ENCODE peak calls at places on chromosome 16, in four cellular contexts. F is K562, L is HCT116, Q is GM12878. Y is an unnamed sample.

GRCh38 chr16:87317766-87318121 is 552 bp upstream of the C16orf95 start:
- DNase-seq in Q (no peak), L (no peak), F (peak; percentile 76), Y (peak; percentile 54)

GRCh38 chr16:79798416-79799053 is 198.0 kb upstream of the MAF start:
- DNase-seq in F (no peak), L (no peak), Q (no peak), Y (no peak)

GRCh38 chr16:88700636-88701482 is 5.3 kb downstream of the RNF166 start:
- DNase-seq in L (no peak), F (peak; percentile 86), Q (peak; percentile 64), Y (no peak)

GRCh38 chr16:71916397-71916920 is 21.1 kb downstream of the IST1 start:
- DNase-seq in F (no peak), L (no peak), Q (no peak), Y (no peak)

GRCh38 chr16:19595043-19595767 is 39.7 kb downstream of the VPS35L start:
- DNase-seq in L (no peak), F (no peak), Q (no peak), Y (no peak)

GRCh38 chr16:88705746-88706287 is 391 bp downstream of the RNF166 start:
- DNase-seq in Q (no peak), F (no peak), L (no peak), Y (no peak)

GRCh38 chr16:82633964-82634600 is 7.3 kb downstream of the CDH13 start:
- DNase-seq in Q (no peak), L (no peak), F (no peak), Y (no peak)

GRCh38 chr16:19677403-19677802 is 40.6 kb downstream of the KNOP1 start:
- DNase-seq in F (no peak), L (no peak), Q (no peak), Y (no peak)

GRCh38 chr16:84396537-84397008 is 28.2 kb downstream of the ATP2C2 start:
- DNase-seq in L (no peak), F (no peak), Q (no peak), Y (no peak)

GRCh38 chr16:88383401-88384221 is 852 bp downstream of the ZNF469 start:
- DNase-seq in Q (no peak), L (peak; percentile 28), F (no peak), Y (peak; percentile 70)

GRCh38 chr16:81445143-81445922 is 725 bp downstream of the CMIP start:
- DNase-seq in Q (no peak), F (peak; percentile 78), L (no peak), Y (peak; percentile 54)

GRCh38 chr16:29849505-29849904 is 13.5 kb downstream of the CDIPT start:
- DNase-seq in L (no peak), Q (no peak), F (no peak), Y (no peak)

GRCh38 chr16:57773680-57774295 is 28.5 kb downstream of the KIFC3 start:
- DNase-seq in F (no peak), L (no peak), Q (no peak), Y (no peak)

GRCh38 chr16:2364638-2365210 is 24.2 kb upstream of the ABCA3 start:
- DNase-seq in L (no peak), Q (no peak), F (no peak), Y (no peak)

GRCh38 chr16:75044800-75045361 is 46.1 kb downstream of the ZNRF1 start:
- DNase-seq in Q (no peak), F (no peak), L (no peak), Y (no peak)

GRCh38 chr16:3007957-3008748 is 4.6 kb upstream of the CLDN9 start:
- DNase-seq in F (peak; percentile 46), L (no peak), Q (no peak), Y (no peak)

GRCh38 chr16:90035902-90036301 is 16.6 kb upstream of the DBNDD1 start:
- DNase-seq in F (no peak), Q (no peak), L (no peak), Y (no peak)

GRCh38 chr16:28534542-28535373 is 4.0 kb downstream of the NUPR1 start:
- DNase-seq in F (no peak), L (no peak), Q (no peak), Y (no peak)

GRCh38 chr16:77782694-77783093 is 5.7 kb upstream of the VAT1L start:
- DNase-seq in F (no peak), Q (no peak), L (peak; percentile 7), Y (peak; percentile 29)

GRCh38 chr16:17017442-17017841 is 453.3 kb downstream of the XYLT1 start:
- DNase-seq in F (no peak), Q (no peak), L (no peak), Y (no peak)

GRCh38 chr16:46618516-46618915 is 2.7 kb downstream of the SHCBP1 start:
- DNase-seq in F (no peak), L (no peak), Q (no peak), Y (no peak)

GRCh38 chr16:85037721-85038120 is 10.1 kb downstream of the KIAA0513 start:
- DNase-seq in Q (no peak), L (no peak), F (no peak), Y (no peak)

GRCh38 chr16:56614549-56614991 is 6.2 kb downstream of the MT2A start:
- DNase-seq in Q (no peak), F (no peak), L (no peak), Y (no peak)

GRCh38 chr16:2904922-2905240 is 6.8 kb upstream of the FLYWCH1 start:
- DNase-seq in L (no peak), Q (no peak), F (no peak), Y (no peak)

DNA sequence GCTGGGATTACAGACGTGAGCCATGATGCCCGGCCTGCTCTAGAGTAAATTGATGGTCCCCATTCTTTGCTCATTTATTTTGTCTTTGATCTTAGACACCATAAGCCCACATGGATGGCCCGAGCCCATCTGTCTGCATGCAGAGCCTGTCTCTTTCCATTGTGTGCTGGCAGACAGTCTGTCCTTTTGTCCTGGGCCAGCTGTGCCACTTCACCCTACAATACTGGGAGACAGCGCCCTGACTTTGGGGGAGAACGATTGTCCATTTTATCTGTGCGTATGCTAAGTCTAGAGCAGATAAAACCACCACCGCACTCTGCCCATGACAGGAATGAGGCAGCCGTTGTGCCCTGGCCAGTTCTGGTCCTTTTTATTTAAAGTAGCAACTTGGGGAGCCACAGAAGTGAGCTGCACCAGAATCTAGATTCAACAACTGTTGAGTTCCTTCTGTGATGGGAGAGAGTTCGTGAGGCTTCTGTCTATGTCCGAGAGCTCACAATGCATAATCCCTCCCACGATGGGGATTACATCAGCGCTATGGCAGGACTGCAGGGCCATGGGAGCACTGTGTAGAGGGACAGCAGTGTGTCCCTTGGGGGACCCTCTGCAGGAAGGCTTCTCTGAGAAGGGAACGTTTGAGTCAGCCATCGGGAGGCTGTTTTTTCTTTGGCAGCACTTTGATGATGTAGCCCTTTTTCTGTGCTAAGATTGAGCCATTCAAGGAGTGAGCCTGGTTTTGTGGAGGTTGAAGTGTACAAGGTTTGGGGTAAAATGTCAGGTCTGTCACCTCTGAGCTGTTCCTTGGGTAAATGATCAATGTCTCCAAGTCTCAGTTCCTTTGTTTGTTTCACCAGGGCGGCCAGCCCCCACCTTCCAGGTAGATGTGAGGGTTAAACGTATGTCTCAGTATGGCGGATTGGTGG is 13.0 kb downstream of the SNX29 start:
- DNase-seq in F (no peak), Q (no peak), L (no peak), Y (no peak)
- TF ChIP-seq JUND in F (no peak), Q (no peak), L (no peak), Y (no peak)

GRCh38 chr16:51267676-51268075 is 116.6 kb upstream of the SALL1 start:
- DNase-seq in F (no peak), Q (no peak), L (no peak), Y (no peak)

GRCh38 chr16:51262428-51262827 is 111.4 kb upstream of the SALL1 start:
- DNase-seq in L (no peak), F (no peak), Q (no peak), Y (no peak)

GRCh38 chr16:51271156-51271555 is 120.1 kb upstream of the SALL1 start:
- DNase-seq in F (no peak), L (no peak), Q (no peak), Y (no peak)

GRCh38 chr16:51268237-51268636 is 117.2 kb upstream of the SALL1 start:
- DNase-seq in Q (no peak), L (no peak), F (no peak), Y (no peak)
- TF ChIP-seq JUND in Q (no peak), L (no peak), F (no peak), Y (no peak)

GRCh38 chr16:20720251-20720650 is 21.4 kb downstream of the THUMPD1 start:
- DNase-seq in L (no peak), F (no peak), Q (no peak), Y (no peak)
- TF ChIP-seq JUND in L (no peak), F (no peak), Q (no peak), Y (no peak)

GRCh38 chr16:12573730-12574383 is 229.8 kb downstream of the CPPED1 start:
- DNase-seq in F (peak; percentile 87), L (peak; percentile 52), Q (no peak), Y (peak; percentile 31)
- TF ChIP-seq JUND in F (peak; percentile 36), L (no peak), Q (no peak), Y (no peak)

DNA sequence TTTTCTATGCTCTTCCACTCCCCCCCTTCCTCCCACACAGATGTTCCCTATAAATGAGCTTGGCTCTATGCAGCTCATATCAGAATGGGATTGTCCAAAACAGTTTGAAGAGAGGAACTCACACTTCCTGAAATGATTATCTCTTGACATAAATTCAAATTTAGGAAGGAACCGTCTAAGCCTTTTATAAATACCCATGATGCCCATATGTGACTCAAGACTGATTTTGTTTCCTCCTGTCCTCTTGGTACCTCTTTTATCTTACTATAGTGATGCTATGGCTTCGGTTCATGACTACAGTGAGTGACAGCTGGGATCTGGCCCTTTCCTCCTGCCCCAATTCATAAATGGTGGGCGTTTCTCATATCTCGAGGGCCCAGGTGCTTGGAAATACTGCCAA is 16.6 kb upstream of the TERF2 start:
- DNase-seq in L (no peak), F (no peak), Q (no peak), Y (no peak)
- TF ChIP-seq JUND in L (no peak), F (no peak), Q (no peak), Y (no peak)

GRCh38 chr16:53711390-53711789 is 7.4 kb downstream of the FTO start:
- DNase-seq in L (no peak), F (no peak), Q (no peak), Y (no peak)
- TF ChIP-seq JUND in L (no peak), F (no peak), Q (no peak), Y (no peak)

DNA sequence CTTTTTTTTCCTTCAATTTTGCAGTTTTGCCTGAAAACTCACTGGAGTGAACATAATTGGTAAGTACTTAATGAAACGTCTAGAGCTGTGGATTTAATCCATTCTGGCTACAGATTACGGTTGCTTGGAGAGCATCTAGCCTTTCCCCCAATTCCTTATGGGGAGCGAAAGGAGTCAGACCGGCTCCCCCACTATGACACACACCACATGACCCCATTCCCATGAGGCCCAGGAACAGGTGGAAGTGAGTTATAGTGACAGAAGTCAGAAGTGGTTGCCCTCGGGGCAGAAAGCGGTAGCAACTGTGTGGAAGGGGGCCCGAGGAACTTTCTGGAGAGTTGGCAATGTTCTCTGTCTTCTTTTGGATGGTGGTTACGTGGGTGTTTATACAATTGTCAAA is 41.1 kb downstream of the EMP2 start:
- DNase-seq in F (no peak), Q (no peak), L (no peak), Y (no peak)
- TF ChIP-seq JUND in F (no peak), Q (no peak), L (no peak), Y (no peak)

GRCh38 chr16:67528870-67529638 is 425 bp downstream of the RIPOR1 start:
- DNase-seq in F (no peak), L (no peak), Q (no peak), Y (peak; percentile 49)
- TF ChIP-seq JUND in F (no peak), L (no peak), Q (no peak), Y (no peak)

GRCh38 chr16:4358831-4359561 is 7.9 kb upstream of the PAM16 start:
- DNase-seq in L (no peak), Q (no peak), F (peak; percentile 80), Y (peak; percentile 58)
- TF ChIP-seq JUND in L (no peak), Q (no peak), F (no peak), Y (no peak)

GRCh38 chr16:62213763-62214162 is 177.5 kb upstream of the CDH8 start:
- DNase-seq in L (no peak), Q (no peak), F (no peak), Y (no peak)
- TF ChIP-seq JUND in L (no peak), Q (no peak), F (no peak), Y (no peak)

Y was measured in T47D.